ENCODE peak calls at places on chromosomes 1 and 21, in seven cellular contexts. One of them, this sample, is unnamed.

GRCh38 chr1:54818461-54819194 is 17.5 kb upstream of the TTC22 start:
- DNase-seq in activated naive CD8-positive, alpha-beta T cell treated with anti-CD3 and anti-CD28 coated beads, Interleukin-2, amount 50 U/mL, for 24 hours: no peak
- DNase-seq in stimulated activated CD8-positive, alpha-beta memory T cell treated with anti-CD3 and anti-CD28 coated beads, Interleukin-15, amount 100 ng/mL, for 1 hour: no peak
- DNase-seq in substantia nigra: no peak
- DNase-seq in head of caudate nucleus: no peak
- DNase-seq in T-helper 1 cell: no peak
- DNase-seq in AG04450: no peak
- DNase-seq in this sample: no peak

GRCh38 chr1:224666911-224667310 is 50.8 kb downstream of the CNIH3 start:
- DNase-seq in stimulated activated CD8-positive, alpha-beta memory T cell treated with anti-CD3 and anti-CD28 coated beads, Interleukin-15, amount 100 ng/mL, for 1 hour: no peak
- DNase-seq in AG04450: no peak
- DNase-seq in T-helper 1 cell: no peak
- DNase-seq in activated naive CD8-positive, alpha-beta T cell treated with anti-CD3 and anti-CD28 coated beads, Interleukin-2, amount 50 U/mL, for 24 hours: no peak
- DNase-seq in substantia nigra: no peak
- DNase-seq in head of caudate nucleus: no peak
- DNase-seq in this sample: no peak

GRCh38 chr1:47555841-47556616 is 118.2 kb downstream of the FOXD2 start:
- DNase-seq in AG04450: no peak
- DNase-seq in activated naive CD8-positive, alpha-beta T cell treated with anti-CD3 and anti-CD28 coated beads, Interleukin-2, amount 50 U/mL, for 24 hours: no peak
- DNase-seq in stimulated activated CD8-positive, alpha-beta memory T cell treated with anti-CD3 and anti-CD28 coated beads, Interleukin-15, amount 100 ng/mL, for 1 hour: no peak
- DNase-seq in substantia nigra: no peak
- DNase-seq in T-helper 1 cell: no peak
- DNase-seq in head of caudate nucleus: no peak
- DNase-seq in this sample: no peak

GRCh38 chr1:14928412-14928811 is 225.1 kb upstream of the TMEM51 start:
- DNase-seq in stimulated activated CD8-positive, alpha-beta memory T cell treated with anti-CD3 and anti-CD28 coated beads, Interleukin-15, amount 100 ng/mL, for 1 hour: no peak
- DNase-seq in T-helper 1 cell: no peak
- DNase-seq in head of caudate nucleus: no peak
- DNase-seq in AG04450: no peak
- DNase-seq in substantia nigra: no peak
- DNase-seq in activated naive CD8-positive, alpha-beta T cell treated with anti-CD3 and anti-CD28 coated beads, Interleukin-2, amount 50 U/mL, for 24 hours: no peak
- DNase-seq in this sample: no peak

GRCh38 chr21:16198546-16198945 is 468.8 kb downstream of the USP25 start:
- DNase-seq in activated naive CD8-positive, alpha-beta T cell treated with anti-CD3 and anti-CD28 coated beads, Interleukin-2, amount 50 U/mL, for 24 hours: no peak
- DNase-seq in stimulated activated CD8-positive, alpha-beta memory T cell treated with anti-CD3 and anti-CD28 coated beads, Interleukin-15, amount 100 ng/mL, for 1 hour: no peak
- DNase-seq in head of caudate nucleus: no peak
- DNase-seq in substantia nigra: no peak
- DNase-seq in AG04450: no peak
- DNase-seq in T-helper 1 cell: no peak
- DNase-seq in this sample: no peak

GRCh38 chr1:234553241-234554156 is 56.5 kb downstream of the IRF2BP2 start:
- DNase-seq in T-helper 1 cell: no peak
- DNase-seq in stimulated activated CD8-positive, alpha-beta memory T cell treated with anti-CD3 and anti-CD28 coated beads, Interleukin-15, amount 100 ng/mL, for 1 hour: no peak
- DNase-seq in substantia nigra: no peak
- DNase-seq in AG04450: no peak
- DNase-seq in activated naive CD8-positive, alpha-beta T cell treated with anti-CD3 and anti-CD28 coated beads, Interleukin-2, amount 50 U/mL, for 24 hours: no peak
- DNase-seq in head of caudate nucleus: no peak
- DNase-seq in this sample: no peak

GRCh38 chr1:185338719-185339622 is 21.9 kb upstream of the IVNS1ABP start:
- DNase-seq in head of caudate nucleus: peak
- DNase-seq in AG04450: no peak
- DNase-seq in stimulated activated CD8-positive, alpha-beta memory T cell treated with anti-CD3 and anti-CD28 coated beads, Interleukin-15, amount 100 ng/mL, for 1 hour: no peak
- DNase-seq in substantia nigra: no peak
- DNase-seq in activated naive CD8-positive, alpha-beta T cell treated with anti-CD3 and anti-CD28 coated beads, Interleukin-2, amount 50 U/mL, for 24 hours: peak
- DNase-seq in T-helper 1 cell: no peak
- DNase-seq in this sample: no peak

GRCh38 chr1:199297174-199297573 is 658.3 kb downstream of the PTPRC start:
- DNase-seq in head of caudate nucleus: no peak
- DNase-seq in T-helper 1 cell: no peak
- DNase-seq in stimulated activated CD8-positive, alpha-beta memory T cell treated with anti-CD3 and anti-CD28 coated beads, Interleukin-15, amount 100 ng/mL, for 1 hour: no peak
- DNase-seq in substantia nigra: no peak
- DNase-seq in AG04450: no peak
- DNase-seq in activated naive CD8-positive, alpha-beta T cell treated with anti-CD3 and anti-CD28 coated beads, Interleukin-2, amount 50 U/mL, for 24 hours: no peak
- DNase-seq in this sample: no peak

GRCh38 chr1:29396438-29397255 is 160.3 kb downstream of the PTPRU start:
- DNase-seq in T-helper 1 cell: no peak
- DNase-seq in substantia nigra: no peak
- DNase-seq in head of caudate nucleus: no peak
- DNase-seq in activated naive CD8-positive, alpha-beta T cell treated with anti-CD3 and anti-CD28 coated beads, Interleukin-2, amount 50 U/mL, for 24 hours: no peak
- DNase-seq in AG04450: no peak
- DNase-seq in stimulated activated CD8-positive, alpha-beta memory T cell treated with anti-CD3 and anti-CD28 coated beads, Interleukin-15, amount 100 ng/mL, for 1 hour: no peak
- DNase-seq in this sample: no peak

GRCh38 chr1:37410815-37411214 is 63.6 kb upstream of the ZC3H12A start:
- DNase-seq in stimulated activated CD8-positive, alpha-beta memory T cell treated with anti-CD3 and anti-CD28 coated beads, Interleukin-15, amount 100 ng/mL, for 1 hour: no peak
- DNase-seq in substantia nigra: no peak
- DNase-seq in AG04450: no peak
- DNase-seq in activated naive CD8-positive, alpha-beta T cell treated with anti-CD3 and anti-CD28 coated beads, Interleukin-2, amount 50 U/mL, for 24 hours: peak
- DNase-seq in head of caudate nucleus: no peak
- DNase-seq in T-helper 1 cell: no peak
- DNase-seq in this sample: no peak

GRCh38 chr1:91830242-91831131 is 55.5 kb downstream of the TGFBR3 start:
- DNase-seq in substantia nigra: no peak
- DNase-seq in head of caudate nucleus: peak
- DNase-seq in activated naive CD8-positive, alpha-beta T cell treated with anti-CD3 and anti-CD28 coated beads, Interleukin-2, amount 50 U/mL, for 24 hours: no peak
- DNase-seq in AG04450: peak
- DNase-seq in T-helper 1 cell: no peak
- DNase-seq in stimulated activated CD8-positive, alpha-beta memory T cell treated with anti-CD3 and anti-CD28 coated beads, Interleukin-15, amount 100 ng/mL, for 1 hour: no peak
- DNase-seq in this sample: no peak

GRCh38 chr1:197807216-197807615 is 31.9 kb upstream of the DENND1B start:
- DNase-seq in stimulated activated CD8-positive, alpha-beta memory T cell treated with anti-CD3 and anti-CD28 coated beads, Interleukin-15, amount 100 ng/mL, for 1 hour: no peak
- DNase-seq in substantia nigra: no peak
- DNase-seq in T-helper 1 cell: no peak
- DNase-seq in head of caudate nucleus: no peak
- DNase-seq in AG04450: no peak
- DNase-seq in activated naive CD8-positive, alpha-beta T cell treated with anti-CD3 and anti-CD28 coated beads, Interleukin-2, amount 50 U/mL, for 24 hours: no peak
- DNase-seq in this sample: no peak

GRCh38 chr1:197972406-197972805 is 55.2 kb downstream of the LHX9 start:
- DNase-seq in substantia nigra: no peak
- DNase-seq in T-helper 1 cell: no peak
- DNase-seq in stimulated activated CD8-positive, alpha-beta memory T cell treated with anti-CD3 and anti-CD28 coated beads, Interleukin-15, amount 100 ng/mL, for 1 hour: no peak
- DNase-seq in activated naive CD8-positive, alpha-beta T cell treated with anti-CD3 and anti-CD28 coated beads, Interleukin-2, amount 50 U/mL, for 24 hours: no peak
- DNase-seq in AG04450: no peak
- DNase-seq in head of caudate nucleus: no peak
- DNase-seq in this sample: no peak

GRCh38 chr1:154567386-154568164 is at the start of gene CHRNB2:
- DNase-seq in stimulated activated CD8-positive, alpha-beta memory T cell treated with anti-CD3 and anti-CD28 coated beads, Interleukin-15, amount 100 ng/mL, for 1 hour: peak
- DNase-seq in head of caudate nucleus: peak
- DNase-seq in T-helper 1 cell: peak
- DNase-seq in AG04450: no peak
- DNase-seq in activated naive CD8-positive, alpha-beta T cell treated with anti-CD3 and anti-CD28 coated beads, Interleukin-2, amount 50 U/mL, for 24 hours: peak
- DNase-seq in substantia nigra: peak
- DNase-seq in this sample: peak

GRCh38 chr1:25008192-25008485 is 78.1 kb upstream of the RUNX3 start:
- DNase-seq in stimulated activated CD8-positive, alpha-beta memory T cell treated with anti-CD3 and anti-CD28 coated beads, Interleukin-15, amount 100 ng/mL, for 1 hour: no peak
- DNase-seq in head of caudate nucleus: no peak
- DNase-seq in T-helper 1 cell: no peak
- DNase-seq in AG04450: no peak
- DNase-seq in substantia nigra: no peak
- DNase-seq in activated naive CD8-positive, alpha-beta T cell treated with anti-CD3 and anti-CD28 coated beads, Interleukin-2, amount 50 U/mL, for 24 hours: no peak
- DNase-seq in this sample: no peak

GRCh38 chr1:189682591-189682990 is 795.1 kb downstream of the BRINP3 start:
- DNase-seq in AG04450: no peak
- DNase-seq in head of caudate nucleus: no peak
- DNase-seq in substantia nigra: no peak
- DNase-seq in T-helper 1 cell: no peak
- DNase-seq in stimulated activated CD8-positive, alpha-beta memory T cell treated with anti-CD3 and anti-CD28 coated beads, Interleukin-15, amount 100 ng/mL, for 1 hour: no peak
- DNase-seq in activated naive CD8-positive, alpha-beta T cell treated with anti-CD3 and anti-CD28 coated beads, Interleukin-2, amount 50 U/mL, for 24 hours: no peak
- DNase-seq in this sample: no peak

GRCh38 chr1:162091681-162092524 is 22.4 kb downstream of the NOS1AP start:
- DNase-seq in AG04450: no peak
- DNase-seq in T-helper 1 cell: no peak
- DNase-seq in stimulated activated CD8-positive, alpha-beta memory T cell treated with anti-CD3 and anti-CD28 coated beads, Interleukin-15, amount 100 ng/mL, for 1 hour: no peak
- DNase-seq in activated naive CD8-positive, alpha-beta T cell treated with anti-CD3 and anti-CD28 coated beads, Interleukin-2, amount 50 U/mL, for 24 hours: no peak
- DNase-seq in head of caudate nucleus: no peak
- DNase-seq in substantia nigra: no peak
- DNase-seq in this sample: no peak

GRCh38 chr1:219837274-219837993 is 90.9 kb downstream of the SLC30A10 start:
- DNase-seq in AG04450: peak
- DNase-seq in head of caudate nucleus: no peak
- DNase-seq in substantia nigra: no peak
- DNase-seq in activated naive CD8-positive, alpha-beta T cell treated with anti-CD3 and anti-CD28 coated beads, Interleukin-2, amount 50 U/mL, for 24 hours: no peak
- DNase-seq in stimulated activated CD8-positive, alpha-beta memory T cell treated with anti-CD3 and anti-CD28 coated beads, Interleukin-15, amount 100 ng/mL, for 1 hour: no peak
- DNase-seq in T-helper 1 cell: no peak
- DNase-seq in this sample: no peak

GRCh38 chr1:65001238-65001792 is 35.0 kb upstream of the JAK1 start:
- DNase-seq in head of caudate nucleus: peak
- DNase-seq in AG04450: no peak
- DNase-seq in T-helper 1 cell: peak
- DNase-seq in substantia nigra: no peak
- DNase-seq in activated naive CD8-positive, alpha-beta T cell treated with anti-CD3 and anti-CD28 coated beads, Interleukin-2, amount 50 U/mL, for 24 hours: peak
- DNase-seq in stimulated activated CD8-positive, alpha-beta memory T cell treated with anti-CD3 and anti-CD28 coated beads, Interleukin-15, amount 100 ng/mL, for 1 hour: peak
- DNase-seq in this sample: peak

GRCh38 chr21:20443558-20444155 is 554.6 kb upstream of the NCAM2 start:
- DNase-seq in AG04450: no peak
- DNase-seq in substantia nigra: no peak
- DNase-seq in activated naive CD8-positive, alpha-beta T cell treated with anti-CD3 and anti-CD28 coated beads, Interleukin-2, amount 50 U/mL, for 24 hours: no peak
- DNase-seq in stimulated activated CD8-positive, alpha-beta memory T cell treated with anti-CD3 and anti-CD28 coated beads, Interleukin-15, amount 100 ng/mL, for 1 hour: no peak
- DNase-seq in head of caudate nucleus: no peak
- DNase-seq in T-helper 1 cell: no peak
- DNase-seq in this sample: no peak

GRCh38 chr1:33120436-33121231 is 39.7 kb downstream of the AZIN2 start:
- DNase-seq in activated naive CD8-positive, alpha-beta T cell treated with anti-CD3 and anti-CD28 coated beads, Interleukin-2, amount 50 U/mL, for 24 hours: no peak
- DNase-seq in T-helper 1 cell: no peak
- DNase-seq in stimulated activated CD8-positive, alpha-beta memory T cell treated with anti-CD3 and anti-CD28 coated beads, Interleukin-15, amount 100 ng/mL, for 1 hour: no peak
- DNase-seq in substantia nigra: no peak
- DNase-seq in head of caudate nucleus: no peak
- DNase-seq in AG04450: no peak
- DNase-seq in this sample: no peak

GRCh38 chr1:31668303-31668883 is 23.7 kb upstream of the PEF1 start:
- DNase-seq in T-helper 1 cell: no peak
- DNase-seq in substantia nigra: no peak
- DNase-seq in head of caudate nucleus: no peak
- DNase-seq in stimulated activated CD8-positive, alpha-beta memory T cell treated with anti-CD3 and anti-CD28 coated beads, Interleukin-15, amount 100 ng/mL, for 1 hour: no peak
- DNase-seq in AG04450: no peak
- DNase-seq in activated naive CD8-positive, alpha-beta T cell treated with anti-CD3 and anti-CD28 coated beads, Interleukin-2, amount 50 U/mL, for 24 hours: no peak
- DNase-seq in this sample: no peak

GRCh38 chr1:16720403-16721223 is 19.7 kb upstream of the RNU1-4 start:
- DNase-seq in AG04450: no peak
- DNase-seq in stimulated activated CD8-positive, alpha-beta memory T cell treated with anti-CD3 and anti-CD28 coated beads, Interleukin-15, amount 100 ng/mL, for 1 hour: no peak
- DNase-seq in activated naive CD8-positive, alpha-beta T cell treated with anti-CD3 and anti-CD28 coated beads, Interleukin-2, amount 50 U/mL, for 24 hours: no peak
- DNase-seq in T-helper 1 cell: no peak
- DNase-seq in substantia nigra: no peak
- DNase-seq in head of caudate nucleus: no peak
- DNase-seq in this sample: peak

GRCh38 chr1:160046494-160047115 is 14.8 kb upstream of the PIGM start:
- DNase-seq in activated naive CD8-positive, alpha-beta T cell treated with anti-CD3 and anti-CD28 coated beads, Interleukin-2, amount 50 U/mL, for 24 hours: peak
- DNase-seq in stimulated activated CD8-positive, alpha-beta memory T cell treated with anti-CD3 and anti-CD28 coated beads, Interleukin-15, amount 100 ng/mL, for 1 hour: no peak
- DNase-seq in head of caudate nucleus: peak
- DNase-seq in AG04450: no peak
- DNase-seq in substantia nigra: peak
- DNase-seq in T-helper 1 cell: peak
- DNase-seq in this sample: peak

GRCh38 chr1:162147760-162148159 is 78.3 kb downstream of the NOS1AP start:
- DNase-seq in stimulated activated CD8-positive, alpha-beta memory T cell treated with anti-CD3 and anti-CD28 coated beads, Interleukin-15, amount 100 ng/mL, for 1 hour: no peak
- DNase-seq in AG04450: no peak
- DNase-seq in head of caudate nucleus: no peak
- DNase-seq in activated naive CD8-positive, alpha-beta T cell treated with anti-CD3 and anti-CD28 coated beads, Interleukin-2, amount 50 U/mL, for 24 hours: no peak
- DNase-seq in substantia nigra: no peak
- DNase-seq in T-helper 1 cell: no peak
- DNase-seq in this sample: no peak

GRCh38 chr1:29824025-29824424 is 587.7 kb downstream of the PTPRU start:
- DNase-seq in stimulated activated CD8-positive, alpha-beta memory T cell treated with anti-CD3 and anti-CD28 coated beads, Interleukin-15, amount 100 ng/mL, for 1 hour: no peak
- DNase-seq in head of caudate nucleus: no peak
- DNase-seq in substantia nigra: no peak
- DNase-seq in T-helper 1 cell: no peak
- DNase-seq in AG04450: no peak
- DNase-seq in activated naive CD8-positive, alpha-beta T cell treated with anti-CD3 and anti-CD28 coated beads, Interleukin-2, amount 50 U/mL, for 24 hours: no peak
- DNase-seq in this sample: no peak

GRCh38 chr21:38646213-38646837 is 148.0 kb upstream of the ERG start:
- DNase-seq in AG04450: no peak
- DNase-seq in activated naive CD8-positive, alpha-beta T cell treated with anti-CD3 and anti-CD28 coated beads, Interleukin-2, amount 50 U/mL, for 24 hours: peak
- DNase-seq in head of caudate nucleus: no peak
- DNase-seq in stimulated activated CD8-positive, alpha-beta memory T cell treated with anti-CD3 and anti-CD28 coated beads, Interleukin-15, amount 100 ng/mL, for 1 hour: no peak
- DNase-seq in T-helper 1 cell: no peak
- DNase-seq in substantia nigra: no peak
- DNase-seq in this sample: no peak

GRCh38 chr1:92485374-92486250 is 1.1 kb downstream of the GFI1 start:
- DNase-seq in substantia nigra: no peak
- DNase-seq in AG04450: no peak
- DNase-seq in activated naive CD8-positive, alpha-beta T cell treated with anti-CD3 and anti-CD28 coated beads, Interleukin-2, amount 50 U/mL, for 24 hours: peak
- DNase-seq in head of caudate nucleus: peak
- DNase-seq in stimulated activated CD8-positive, alpha-beta memory T cell treated with anti-CD3 and anti-CD28 coated beads, Interleukin-15, amount 100 ng/mL, for 1 hour: peak
- DNase-seq in T-helper 1 cell: peak
- DNase-seq in this sample: peak

GRCh38 chr1:150332651-150333290 is 11.4 kb downstream of the PRPF3 start:
- DNase-seq in head of caudate nucleus: peak
- DNase-seq in stimulated activated CD8-positive, alpha-beta memory T cell treated with anti-CD3 and anti-CD28 coated beads, Interleukin-15, amount 100 ng/mL, for 1 hour: no peak
- DNase-seq in substantia nigra: no peak
- DNase-seq in AG04450: no peak
- DNase-seq in T-helper 1 cell: no peak
- DNase-seq in activated naive CD8-positive, alpha-beta T cell treated with anti-CD3 and anti-CD28 coated beads, Interleukin-2, amount 50 U/mL, for 24 hours: no peak
- DNase-seq in this sample: no peak

GRCh38 chr1:203296456-203297073 is 8.8 kb upstream of the BTG2 start:
- DNase-seq in activated naive CD8-positive, alpha-beta T cell treated with anti-CD3 and anti-CD28 coated beads, Interleukin-2, amount 50 U/mL, for 24 hours: no peak
- DNase-seq in T-helper 1 cell: no peak
- DNase-seq in AG04450: no peak
- DNase-seq in head of caudate nucleus: no peak
- DNase-seq in substantia nigra: no peak
- DNase-seq in stimulated activated CD8-positive, alpha-beta memory T cell treated with anti-CD3 and anti-CD28 coated beads, Interleukin-15, amount 100 ng/mL, for 1 hour: no peak
- DNase-seq in this sample: no peak

GRCh38 chr1:25873120-25873519 is 2.4 kb downstream of the PAQR7 start:
- DNase-seq in AG04450: no peak
- DNase-seq in head of caudate nucleus: peak
- DNase-seq in T-helper 1 cell: no peak
- DNase-seq in activated naive CD8-positive, alpha-beta T cell treated with anti-CD3 and anti-CD28 coated beads, Interleukin-2, amount 50 U/mL, for 24 hours: no peak
- DNase-seq in substantia nigra: no peak
- DNase-seq in stimulated activated CD8-positive, alpha-beta memory T cell treated with anti-CD3 and anti-CD28 coated beads, Interleukin-15, amount 100 ng/mL, for 1 hour: no peak
- DNase-seq in this sample: no peak

GRCh38 chr1:206686486-206687249 is 2.0 kb downstream of the MAPKAPK2 start:
- DNase-seq in head of caudate nucleus: no peak
- DNase-seq in AG04450: no peak
- DNase-seq in substantia nigra: no peak
- DNase-seq in activated naive CD8-positive, alpha-beta T cell treated with anti-CD3 and anti-CD28 coated beads, Interleukin-2, amount 50 U/mL, for 24 hours: peak
- DNase-seq in T-helper 1 cell: no peak
- DNase-seq in stimulated activated CD8-positive, alpha-beta memory T cell treated with anti-CD3 and anti-CD28 coated beads, Interleukin-15, amount 100 ng/mL, for 1 hour: no peak
- DNase-seq in this sample: no peak

GRCh38 chr1:243748706-243749283 is 101.2 kb downstream of the AKT3 start:
- DNase-seq in head of caudate nucleus: no peak
- DNase-seq in activated naive CD8-positive, alpha-beta T cell treated with anti-CD3 and anti-CD28 coated beads, Interleukin-2, amount 50 U/mL, for 24 hours: no peak
- DNase-seq in stimulated activated CD8-positive, alpha-beta memory T cell treated with anti-CD3 and anti-CD28 coated beads, Interleukin-15, amount 100 ng/mL, for 1 hour: no peak
- DNase-seq in substantia nigra: no peak
- DNase-seq in AG04450: peak
- DNase-seq in T-helper 1 cell: no peak
- DNase-seq in this sample: peak

GRCh38 chr1:87674791-87675190 is 346.1 kb downstream of the LMO4 start:
- DNase-seq in activated naive CD8-positive, alpha-beta T cell treated with anti-CD3 and anti-CD28 coated beads, Interleukin-2, amount 50 U/mL, for 24 hours: no peak
- DNase-seq in substantia nigra: no peak
- DNase-seq in T-helper 1 cell: no peak
- DNase-seq in stimulated activated CD8-positive, alpha-beta memory T cell treated with anti-CD3 and anti-CD28 coated beads, Interleukin-15, amount 100 ng/mL, for 1 hour: no peak
- DNase-seq in head of caudate nucleus: no peak
- DNase-seq in AG04450: no peak
- DNase-seq in this sample: no peak

GRCh38 chr21:36918291-36918690 is 48.2 kb downstream of the HLCS start:
- DNase-seq in T-helper 1 cell: no peak
- DNase-seq in AG04450: no peak
- DNase-seq in head of caudate nucleus: no peak
- DNase-seq in substantia nigra: no peak
- DNase-seq in activated naive CD8-positive, alpha-beta T cell treated with anti-CD3 and anti-CD28 coated beads, Interleukin-2, amount 50 U/mL, for 24 hours: no peak
- DNase-seq in stimulated activated CD8-positive, alpha-beta memory T cell treated with anti-CD3 and anti-CD28 coated beads, Interleukin-15, amount 100 ng/mL, for 1 hour: no peak
- DNase-seq in this sample: no peak

GRCh38 chr21:18155508-18156193 is 89.0 kb upstream of the CHODL start:
- DNase-seq in substantia nigra: no peak
- DNase-seq in head of caudate nucleus: no peak
- DNase-seq in activated naive CD8-positive, alpha-beta T cell treated with anti-CD3 and anti-CD28 coated beads, Interleukin-2, amount 50 U/mL, for 24 hours: no peak
- DNase-seq in T-helper 1 cell: no peak
- DNase-seq in stimulated activated CD8-positive, alpha-beta memory T cell treated with anti-CD3 and anti-CD28 coated beads, Interleukin-15, amount 100 ng/mL, for 1 hour: no peak
- DNase-seq in AG04450: no peak
- DNase-seq in this sample: no peak

This sample was measured in memory B cell.